ENCODE peak calls at places on chromosomes 13 and 19, in four cellular contexts. J is adrenal gland, E is spleen, H is ovary. S is an unnamed sample.

GRCh38 chr13:73040479-73040878 is 18.3 kb upstream of the KLF5 start:
- DNase-seq in J (no peak), E (no peak), H (no peak), S (no peak)

GRCh38 chr19:17560205-17560595 is 4.8 kb downstream of the COLGALT1 start:
- DNase-seq in J (peak), E (no peak), H (no peak), S (no peak)

GRCh38 chr13:59533561-59534337 is 630.0 kb downstream of the DIAPH3 start:
- DNase-seq in J (no peak), E (no peak), H (no peak), S (no peak)

GRCh38 chr13:37753776-37754175 is 115.8 kb downstream of the TRPC4 start:
- DNase-seq in J (no peak), E (no peak), H (no peak), S (no peak)

GRCh38 chr13:45916036-45916435 is 64.5 kb upstream of the SIAH3 start:
- DNase-seq in J (no peak), E (no peak), H (no peak), S (no peak)

GRCh38 chr19:13428352-13428751 is 77.9 kb downstream of the CACNA1A start:
- DNase-seq in J (no peak), E (no peak), H (no peak), S (no peak)

GRCh38 chr19:17616961-17617806 is 61.7 kb downstream of the COLGALT1 start:
- DNase-seq in J (no peak), E (no peak), H (no peak), S (no peak)

GRCh38 chr19:1000095-1000494 is at the start of gene GRIN3B:
- DNase-seq in J (no peak), E (peak), H (peak), S (peak)

GRCh38 chr19:17081672-17082630 is 6.4 kb downstream of the MYO9B start:
- DNase-seq in J (no peak), E (peak), H (no peak), S (no peak)

GRCh38 chr19:31586282-31586681 is 237.0 kb upstream of the TSHZ3 start:
- DNase-seq in J (no peak), E (no peak), H (no peak), S (no peak)

GRCh38 chr13:89925107-89925506 is 1422.4 kb upstream of the MIR17HG start:
- DNase-seq in J (no peak), E (no peak), H (no peak), S (no peak)

GRCh38 chr13:101258071-101258470 is 158.2 kb downstream of the NALCN start:
- DNase-seq in J (peak), E (no peak), H (no peak), S (no peak)

GRCh38 chr13:44432595-44432994 is 59.0 kb downstream of the SERP2 start:
- DNase-seq in J (no peak), E (no peak), H (peak), S (no peak)

GRCh38 chr13:81171065-81171647 is 830.2 kb upstream of the SPRY2 start:
- DNase-seq in J (no peak), E (no peak), H (no peak), S (no peak)

GRCh38 chr19:3098515-3099346 is 4.6 kb downstream of the GNA11 start:
- DNase-seq in J (peak), E (peak), H (peak), S (peak)

GRCh38 chr19:4567584-4568071 is 8.1 kb upstream of the SEMA6B start:
- DNase-seq in J (peak), E (peak), H (no peak), S (peak)

GRCh38 chr19:3977242-3978143 is 6.6 kb upstream of the DAPK3 start:
- DNase-seq in J (no peak), E (no peak), H (peak), S (no peak)

GRCh38 chr19:2494447-2495129 is 18.7 kb downstream of the GADD45B start:
- DNase-seq in J (peak), E (peak), H (peak), S (peak)

GRCh38 chr19:19489804-19490204 is 25.5 kb downstream of the TSSK6 start:
- DNase-seq in J (peak), E (no peak), H (no peak), S (no peak)

GRCh38 chr19:19488041-19488874 is 27.1 kb downstream of the TSSK6 start:
- DNase-seq in J (peak), E (no peak), H (peak), S (no peak)

GRCh38 chr19:19487077-19488040 is 28.0 kb downstream of the TSSK6 start:
- DNase-seq in J (no peak), E (peak), H (no peak), S (no peak)

GRCh38 chr19:19490247-19490968 is 24.9 kb downstream of the TSSK6 start:
- DNase-seq in J (peak), E (peak), H (peak), S (peak)

DNA sequence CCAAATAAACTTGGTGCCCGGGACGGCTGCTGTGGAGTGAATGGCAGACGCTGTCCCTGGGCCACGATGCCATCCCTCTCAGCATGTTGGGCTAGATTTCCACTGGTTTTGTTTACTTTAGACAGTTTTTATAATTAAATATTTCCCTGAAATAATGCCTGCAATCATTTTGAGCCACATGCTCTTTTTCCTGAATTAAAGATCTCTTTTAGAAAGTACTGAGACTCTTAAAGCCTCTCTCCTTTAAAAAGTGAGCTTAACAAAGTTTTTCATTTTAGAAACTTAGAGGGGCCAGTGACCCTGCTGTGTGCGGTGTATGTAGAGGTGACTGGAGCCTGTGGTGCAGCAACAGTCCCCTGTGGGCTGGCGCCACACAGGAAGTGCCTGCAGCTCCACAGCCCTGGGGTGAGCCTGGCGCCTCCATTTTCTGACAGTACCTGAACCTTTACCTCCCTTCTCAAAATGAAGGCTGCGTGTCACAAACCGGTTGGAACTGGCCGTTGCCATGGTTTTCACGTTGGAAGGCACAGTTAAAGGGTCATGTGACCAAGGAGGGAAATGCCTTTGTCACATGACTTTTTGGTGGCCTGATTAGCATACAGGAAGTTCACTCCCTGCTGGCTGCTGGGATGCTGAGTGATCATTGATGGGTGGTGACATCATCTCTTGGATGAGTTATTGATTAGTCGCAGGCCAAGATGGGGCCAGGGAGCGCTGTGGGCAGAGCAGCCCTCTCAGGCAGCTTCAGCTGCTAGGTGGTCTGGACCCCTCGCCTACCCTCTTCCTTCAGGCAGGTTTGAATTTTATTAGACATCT is 26.3 kb downstream of the TSSK6 start:
- DNase-seq in J (peak), E (peak), H (peak), S (peak)
- TF ChIP-seq POLR2A in J (no peak), E (no peak), H (no peak), S (no peak)

DNA sequence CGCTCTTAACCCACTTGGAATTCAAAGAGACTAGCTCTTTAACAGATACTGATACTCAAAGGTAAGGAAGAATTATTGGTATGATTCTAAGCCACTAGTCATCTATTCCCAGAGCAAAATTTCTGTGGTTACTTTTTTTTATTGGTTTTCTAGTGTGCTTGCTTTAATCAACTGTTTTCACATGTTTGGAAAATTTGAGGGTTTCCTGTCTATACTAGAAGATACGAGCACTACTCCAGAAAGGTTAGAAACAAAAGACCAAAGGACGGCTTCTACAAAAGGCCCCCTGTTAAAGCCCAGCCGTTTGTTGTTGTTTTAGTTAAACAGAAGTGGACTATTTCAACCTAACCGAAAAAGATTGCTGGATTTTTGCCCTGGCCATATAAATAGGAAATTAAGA is 18.5 kb upstream of the LPAR6 start:
- DNase-seq in J (no peak), E (no peak), H (no peak), S (no peak)
- H3K27ac ChIP-seq in J (no peak), E (peak), H (no peak), S (no peak)

DNA sequence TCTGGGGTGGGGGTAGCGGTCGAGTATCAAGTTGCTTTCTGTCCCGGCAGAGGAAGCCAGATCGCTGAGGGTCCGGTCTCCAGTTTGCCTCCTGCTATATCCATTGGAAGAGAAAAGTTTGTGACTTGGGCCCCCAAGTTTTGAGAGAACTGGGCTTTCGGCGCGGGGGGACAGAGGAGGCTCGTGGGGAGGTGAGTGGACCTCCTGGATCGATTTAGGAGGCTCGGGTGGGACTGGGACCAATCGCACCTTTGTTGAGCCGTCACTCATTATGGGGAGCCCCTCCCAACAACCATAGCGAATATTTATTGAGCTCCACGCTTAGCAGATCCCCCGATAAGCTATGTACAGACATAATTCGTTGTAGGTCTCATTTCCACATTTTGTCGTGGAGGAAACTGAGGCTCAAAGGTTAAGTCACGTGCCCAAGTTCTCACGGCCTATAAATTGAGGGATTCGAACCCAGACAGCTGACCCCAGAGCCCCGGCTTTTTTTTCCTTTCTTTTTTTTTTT is 909 bp downstream of the RFXANK start:
- DNase-seq in J (no peak), E (no peak), H (no peak), S (no peak)
- TF ChIP-seq POLR2A in J (no peak), E (no peak), H (no peak), S (no peak)

GRCh38 chr19:10105241-10106099 is 692 bp upstream of the PPAN start:
- DNase-seq in J (no peak), E (no peak), H (no peak), S (peak)
- H3K27ac ChIP-seq in J (no peak), E (peak), H (no peak), S (peak)

DNA sequence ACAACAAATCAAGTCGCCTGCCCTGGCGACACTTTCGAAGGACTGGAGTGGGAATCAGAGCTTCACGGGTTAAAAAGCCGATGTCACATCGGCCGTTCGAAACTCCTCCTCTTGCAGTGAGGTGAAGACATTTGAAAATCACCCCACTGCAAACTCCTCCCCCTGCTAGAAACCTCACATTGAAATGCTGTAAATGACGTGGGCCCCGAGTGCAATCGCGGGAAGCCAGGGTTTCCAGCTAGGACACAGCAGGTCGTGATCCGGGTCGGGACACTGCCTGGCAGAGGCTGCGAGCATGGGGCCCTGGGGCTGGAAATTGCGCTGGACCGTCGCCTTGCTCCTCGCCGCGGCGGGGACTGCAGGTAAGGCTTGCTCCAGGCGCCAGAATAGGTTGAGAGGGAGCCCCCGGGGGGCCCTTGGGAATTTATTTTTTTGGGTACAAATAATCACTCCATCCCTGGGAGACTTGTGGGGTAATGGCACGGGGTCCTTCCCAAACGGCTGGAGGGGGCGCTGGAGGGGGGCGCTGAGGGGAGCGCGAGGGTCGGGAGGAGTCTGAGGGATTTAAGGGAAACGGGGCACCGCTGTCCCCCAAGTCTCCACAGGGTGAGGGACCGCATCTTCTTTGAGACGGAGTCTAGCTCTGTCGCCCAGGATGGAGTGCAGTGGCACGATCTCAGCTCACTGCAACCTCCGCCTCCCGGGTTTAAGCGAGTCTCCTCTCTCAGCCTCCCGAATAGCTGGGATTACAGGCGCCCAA is at the start of gene LDLR:
- DNase-seq in J (peak), E (peak), H (peak), S (peak)
- TF ChIP-seq POLR2A in J (peak), E (peak), H (peak), S (peak)

GRCh38 chr13:111280666-111281577 is 39.5 kb upstream of the TEX29 start:
- DNase-seq in J (no peak), E (no peak), H (no peak), S (no peak)

GRCh38 chr13:111278711-111279110 is 41.7 kb upstream of the TEX29 start:
- DNase-seq in J (no peak), E (no peak), H (no peak), S (no peak)

GRCh38 chr13:111278258-111278657 is 42.2 kb upstream of the TEX29 start:
- DNase-seq in J (no peak), E (no peak), H (no peak), S (no peak)

GRCh38 chr13:111280226-111280625 is 40.2 kb upstream of the TEX29 start:
- DNase-seq in J (no peak), E (no peak), H (no peak), S (no peak)

DNA sequence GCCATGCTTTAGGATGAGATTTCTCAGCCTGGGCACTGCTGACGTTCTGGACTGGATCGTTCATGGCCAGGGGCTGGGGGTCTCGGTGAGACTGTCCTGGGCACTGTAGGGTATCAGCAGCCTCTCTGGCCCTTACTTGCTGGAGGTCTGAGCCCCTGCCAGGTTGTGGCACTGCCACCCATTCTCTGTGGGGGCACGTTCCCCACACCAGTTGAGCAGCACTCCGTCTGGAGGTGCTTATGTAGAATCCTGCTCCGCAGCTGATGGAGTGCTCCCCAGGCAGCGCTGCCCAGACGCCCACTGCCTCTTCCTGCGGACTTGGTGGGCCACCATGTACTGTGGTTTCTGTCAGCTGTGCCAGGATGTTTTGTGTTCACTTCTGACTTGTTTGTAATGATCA is 41.2 kb upstream of the TEX29 start:
- DNase-seq in J (no peak), E (no peak), H (no peak), S (no peak)
- H3K27ac ChIP-seq in J (no peak), E (no peak), H (no peak), S (no peak)

GRCh38 chr13:25988655-25989054 is 63.2 kb downstream of the SHISA2 start:
- DNase-seq in J (no peak), E (no peak), H (no peak), S (no peak)

GRCh38 chr13:25992076-25992475 is 59.7 kb downstream of the SHISA2 start:
- DNase-seq in J (no peak), E (no peak), H (no peak), S (no peak)

GRCh38 chr13:25987987-25988386 is 63.8 kb downstream of the SHISA2 start:
- DNase-seq in J (no peak), E (no peak), H (no peak), S (no peak)

DNA sequence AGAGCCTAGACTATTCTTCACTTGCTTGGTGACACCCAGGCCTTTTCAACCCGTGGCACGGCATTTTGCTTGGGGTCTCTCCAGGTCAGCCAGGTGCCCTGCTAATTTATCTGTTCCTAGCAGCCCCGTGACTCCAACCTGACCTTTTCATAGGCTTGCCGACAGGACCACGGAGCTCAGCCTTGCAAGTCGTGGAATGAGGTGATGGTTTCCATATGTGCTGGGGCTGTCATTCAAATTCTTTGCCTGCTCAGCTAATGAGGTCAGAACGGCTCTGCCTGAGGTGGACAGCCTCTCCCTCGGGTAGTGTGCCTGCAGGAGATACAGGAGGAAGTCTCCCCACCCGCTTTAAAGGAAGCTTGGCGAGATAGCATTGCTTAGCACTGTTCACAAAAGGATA is 61.0 kb downstream of the SHISA2 start:
- DNase-seq in J (no peak), E (no peak), H (no peak), S (no peak)
- TF ChIP-seq POLR2A in J (no peak), E (no peak), H (no peak), S (no peak)

GRCh38 chr13:106182404-106182803 is 353.1 kb downstream of the EFNB2 start:
- DNase-seq in J (no peak), E (no peak), H (no peak), S (no peak)
- H3K27ac ChIP-seq in J (no peak), E (no peak), H (no peak), S (no peak)

S was measured in Peyer's patch.